ENCODE peak calls at places on chromosomes 13 and 19, in four cellular contexts. B is uterus, K is heart left ventricle, Y is A549. O is an unnamed sample.

GRCh38 chr13:98782654-98783053 is 30.2 kb upstream of the SLC15A1 start:
- DNase-seq in Y (no peak), K (no peak), B (no peak), O (peak; percentile 21)

GRCh38 chr13:81745391-81745790 is 1404.5 kb upstream of the SPRY2 start:
- DNase-seq in K (no peak), B (no peak), Y (no peak), O (no peak)

GRCh38 chr13:34207334-34207733 is 389.4 kb downstream of the RFC3 start:
- DNase-seq in B (peak; percentile 16), K (no peak), Y (peak; percentile 81), O (no peak)

GRCh38 chr19:3944018-3944721 is 11.3 kb downstream of the NMRK2 start:
- DNase-seq in K (no peak), Y (no peak), B (no peak), O (peak; percentile 20)

GRCh38 chr13:84774111-84774510 is 891.8 kb upstream of the SLITRK1 start:
- DNase-seq in Y (no peak), B (no peak), K (no peak), O (no peak)

GRCh38 chr19:58386166-58386575 is 898 bp upstream of the RPS5 start:
- DNase-seq in K (no peak), Y (no peak), B (peak; percentile 35), O (no peak)

GRCh38 chr19:10816691-10817090 is 19.3 kb downstream of the TMED1 start:
- DNase-seq in B (no peak), Y (no peak), K (no peak), O (no peak)

GRCh38 chr19:14494910-14495677 is 833 bp downstream of the GIPC1 start:
- DNase-seq in Y (no peak), B (no peak), K (no peak), O (no peak)

GRCh38 chr19:33404506-33404905 is 31.0 kb downstream of the CEBPG start:
- DNase-seq in Y (no peak), B (no peak), K (peak; percentile 24), O (no peak)

GRCh38 chr19:47231215-47232054 is 436 bp upstream of the BBC3 start:
- DNase-seq in K (peak; percentile 95), B (peak; percentile 91), Y (peak; percentile 90), O (peak; percentile 92)

GRCh38 chr19:14022469-14022868 is 5.5 kb upstream of the RLN3 start:
- DNase-seq in B (no peak), K (no peak), Y (no peak), O (no peak)

GRCh38 chr13:94345374-94346195 is 133.9 kb downstream of the DCT start:
- DNase-seq in B (no peak), Y (peak; percentile 24), K (no peak), O (peak; percentile 8)

GRCh38 chr13:98848736-98849135 is 96.3 kb upstream of the SLC15A1 start:
- DNase-seq in K (no peak), B (no peak), Y (no peak), O (no peak)

GRCh38 chr13:72246396-72246795 is 379.4 kb upstream of the DACH1 start:
- DNase-seq in K (no peak), Y (no peak), B (no peak), O (no peak)

GRCh38 chr19:328025-328505 is 16.5 kb downstream of the MIER2 start:
- DNase-seq in Y (peak; percentile 52), B (no peak), K (no peak), O (no peak)

GRCh38 chr19:17581211-17581874 is 25.9 kb downstream of the COLGALT1 start:
- DNase-seq in K (no peak), Y (no peak), B (no peak), O (no peak)

GRCh38 chr13:114320065-114320464 is 5.8 kb downstream of the CHAMP1 start:
- DNase-seq in Y (no peak), B (no peak), K (no peak), O (no peak)

GRCh38 chr19:14768001-14768400 is 10.4 kb downstream of the ADGRE2 start:
- DNase-seq in B (no peak), Y (no peak), K (no peak), O (no peak)

GRCh38 chr19:49677232-49677881 is at the start of gene PRMT1:
- DNase-seq in Y (peak; percentile 76), B (no peak), K (peak; percentile 77), O (peak; percentile 73)

GRCh38 chr19:46494936-46495788 is 505 bp downstream of the PNMA8B start:
- DNase-seq in Y (no peak), B (no peak), K (no peak), O (no peak)

GRCh38 chr13:51538626-51539179 is 45.6 kb upstream of the WDFY2 start:
- DNase-seq in Y (no peak), K (no peak), B (no peak), O (no peak)

GRCh38 chr19:677201-677600 is 1.0 kb downstream of the FSTL3 start:
- DNase-seq in Y (peak; percentile 86), B (peak; percentile 80), K (peak; percentile 88), O (no peak)

GRCh38 chr13:110714798-110715394 is 1.4 kb downstream of the ING1 start:
- DNase-seq in K (peak; percentile 76), Y (no peak), B (peak; percentile 68), O (peak; percentile 72)

GRCh38 chr19:40799558-40800338 is 757 bp downstream of the EGLN2 start:
- DNase-seq in B (no peak), Y (no peak), K (peak; percentile 87), O (peak; percentile 63)

GRCh38 chr13:80342541-80343371 is 1.8 kb upstream of the SPRY2 start:
- DNase-seq in Y (peak; percentile 72), K (peak; percentile 95), B (peak; percentile 85), O (peak; percentile 88)

GRCh38 chr13:48647625-48648024 is 6.1 kb upstream of the CYSLTR2 start:
- DNase-seq in B (no peak), K (no peak), Y (no peak), O (no peak)

GRCh38 chr19:11693505-11694499 is 44.9 kb downstream of the ZNF823 start:
- DNase-seq in Y (no peak), K (no peak), B (no peak), O (peak; percentile 61)

GRCh38 chr19:10424011-10424637 is 3.8 kb downstream of the PDE4A start:
- DNase-seq in B (peak; percentile 78), K (peak; percentile 91), Y (peak; percentile 82), O (peak; percentile 94)

GRCh38 chr19:48006762-48007161 is 12.3 kb downstream of the ELSPBP1 start:
- DNase-seq in B (no peak), K (no peak), Y (peak; percentile 74), O (peak; percentile 54)

GRCh38 chr13:47794963-47795362 is 206.1 kb downstream of the SUCLA2 start:
- DNase-seq in B (no peak), Y (peak; percentile 6), K (no peak), O (peak; percentile 35)

GRCh38 chr13:31160857-31161582 is 684 bp downstream of the HSPH1 start:
- DNase-seq in B (peak; percentile 48), Y (peak; percentile 20), K (peak; percentile 82), O (peak; percentile 85)
- TF ChIP-seq POLR2A in B (no peak), Y (no peak), K (no peak), O (no peak)

DNA sequence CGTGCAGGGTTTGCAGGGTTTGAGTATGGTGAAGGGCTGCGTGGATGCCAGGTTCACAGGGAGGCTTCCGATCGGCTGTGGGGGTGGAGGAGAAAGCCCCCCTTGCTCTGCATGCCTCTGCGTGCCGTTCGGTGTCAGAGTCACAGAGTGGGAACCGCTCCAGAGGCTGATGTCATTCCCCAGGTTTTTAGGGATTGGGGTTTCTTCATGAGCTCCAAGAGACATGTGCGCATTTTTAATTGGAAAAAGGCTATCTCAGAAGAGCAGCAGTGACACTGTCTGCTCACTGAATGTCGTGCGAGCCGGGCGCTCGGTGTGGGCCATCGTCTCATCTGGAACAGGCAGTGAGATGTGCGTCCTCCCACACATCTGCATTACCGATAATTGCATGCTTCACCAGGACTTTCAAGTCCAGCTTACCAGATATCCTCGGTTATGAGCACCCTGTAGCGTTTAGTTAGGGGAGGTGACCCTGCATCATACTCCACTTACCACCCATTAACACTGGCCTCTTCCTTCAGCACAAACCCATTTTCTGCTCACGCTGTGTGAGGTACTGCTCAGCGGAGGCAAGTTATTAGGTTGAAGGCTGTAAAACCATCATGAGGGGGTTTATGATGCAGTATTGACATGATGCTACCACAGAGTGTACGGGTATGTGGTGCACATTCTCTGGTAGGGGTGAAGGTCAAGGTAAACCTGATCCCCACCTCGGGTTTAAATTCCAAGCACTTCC is 1.7 kb downstream of the MCF2L start:
- DNase-seq in B (no peak), Y (no peak), K (peak; percentile 20), O (no peak)
- H3K4me3 ChIP-seq in B (no peak overlapping the region), Y (no peak overlapping the region), K (no peak overlapping the region), O (no peak overlapping the region)

DNA sequence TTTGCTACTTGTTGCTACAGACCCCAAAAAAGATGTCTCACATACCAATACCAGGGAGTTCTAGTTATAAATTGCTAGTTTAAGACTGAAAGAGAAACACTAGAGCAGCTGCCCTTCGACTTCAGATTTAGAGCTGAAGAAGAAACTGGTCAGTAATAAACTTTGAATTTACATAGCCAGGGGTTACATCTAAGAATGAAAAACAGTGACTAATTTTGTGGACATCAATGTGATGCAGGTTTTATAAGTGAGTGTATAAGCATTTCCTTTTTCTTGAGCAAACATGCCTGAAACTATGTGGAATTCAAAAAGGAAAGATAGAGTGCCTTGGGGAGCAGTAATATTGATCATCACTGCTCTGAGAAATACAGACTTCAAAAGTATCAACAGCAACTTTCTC is 724.9 kb upstream of the MIR17HG start:
- DNase-seq in Y (no peak), B (no peak), K (no peak), O (no peak)
- TF ChIP-seq CTCF in Y (no peak), B (no peak), K (no peak), O (no peak)

GRCh38 chr13:44918323-44919102 is 70.8 kb downstream of the NUFIP1 start:
- DNase-seq in K (peak; percentile 95), Y (no peak), B (peak; percentile 88), O (peak; percentile 93)
- TF ChIP-seq POLR2A in K (peak; percentile 42), Y (peak; percentile 47), B (peak; percentile 43), O (peak; percentile 61)

GRCh38 chr13:108227651-108228272 is 9.6 kb downstream of the ABHD13 start:
- DNase-seq in B (no peak), Y (peak; percentile 30), K (no peak), O (peak; percentile 64)
- H3K4me3 ChIP-seq in B (no peak overlapping the region), Y (no peak overlapping the region), K (no peak overlapping the region), O (no peak overlapping the region)

GRCh38 chr19:43762814-43763213 is 8.1 kb upstream of the SMG9 start:
- DNase-seq in Y (no peak), K (peak; percentile 4), B (no peak), O (no peak)

GRCh38 chr19:43763473-43763939 is 8.7 kb upstream of the SMG9 start:
- DNase-seq in K (peak; percentile 28), Y (no peak), B (no peak), O (no peak)

GRCh38 chr19:43755256-43755801 is 567 bp upstream of the SMG9 start:
- DNase-seq in B (peak; percentile 85), K (peak; percentile 93), Y (peak; percentile 91), O (peak; percentile 81)

GRCh38 chr19:43760941-43761340 is 6.2 kb upstream of the SMG9 start:
- DNase-seq in Y (no peak), K (no peak), B (no peak), O (no peak)

DNA sequence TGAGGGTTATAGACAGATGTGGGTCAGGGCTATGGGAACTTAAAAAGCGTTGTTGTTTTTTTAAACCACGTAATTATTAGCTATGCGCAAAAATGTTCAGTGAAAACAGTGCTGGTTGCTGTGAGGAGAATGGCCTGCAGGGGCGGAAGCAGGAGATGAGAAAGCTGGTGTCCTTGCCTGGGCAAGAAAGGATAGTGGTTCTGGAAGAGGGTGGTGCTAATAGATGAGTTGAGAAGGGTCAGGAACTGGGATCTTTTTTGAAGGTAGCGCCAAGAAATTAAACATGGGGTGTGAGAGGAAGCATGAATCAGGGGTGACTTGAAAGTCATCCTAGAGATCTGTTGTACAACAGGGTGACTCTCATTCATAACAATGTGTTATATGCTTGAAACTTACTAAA is 4.8 kb upstream of the SMG9 start:
- DNase-seq in B (no peak), K (peak; percentile 14), Y (peak; percentile 82), O (no peak)
- TF ChIP-seq CTCF in B (no peak), K (no peak), Y (peak; percentile 36), O (no peak)

O was measured in NB4.